ENCODE peak calls at places on chromosomes 11 and 22, in five cellular contexts. One of them, this sample, is unnamed.

GRCh38 chr11:61683961-61684869 is 4.0 kb downstream of the DAGLA start:
- DNase-seq in activated gamma-delta T cell: no peak
- DNase-seq in posterior vena cava: no peak
- DNase-seq in hypothalamus: no peak
- DNase-seq in naive thymus-derived CD8-positive, alpha-beta T cell: peak
- DNase-seq in this sample: peak

GRCh38 chr11:60834742-60835141 is 7.2 kb upstream of the CCDC86 start:
- DNase-seq in posterior vena cava: no peak
- DNase-seq in activated gamma-delta T cell: no peak
- DNase-seq in naive thymus-derived CD8-positive, alpha-beta T cell: no peak
- DNase-seq in hypothalamus: no peak
- DNase-seq in this sample: no peak

GRCh38 chr22:32619614-32620426 is 145.2 kb downstream of the FBXO7 start:
- DNase-seq in activated gamma-delta T cell: no peak
- DNase-seq in naive thymus-derived CD8-positive, alpha-beta T cell: no peak
- DNase-seq in hypothalamus: no peak
- DNase-seq in posterior vena cava: peak
- DNase-seq in this sample: peak

GRCh38 chr11:7657306-7658025 is 15.8 kb downstream of the CYB5R2 start:
- DNase-seq in naive thymus-derived CD8-positive, alpha-beta T cell: no peak
- DNase-seq in activated gamma-delta T cell: no peak
- DNase-seq in posterior vena cava: peak
- DNase-seq in hypothalamus: peak
- DNase-seq in this sample: peak

GRCh38 chr11:15776387-15776786 is 580.0 kb downstream of the SOX6 start:
- DNase-seq in posterior vena cava: no peak
- DNase-seq in activated gamma-delta T cell: no peak
- DNase-seq in naive thymus-derived CD8-positive, alpha-beta T cell: no peak
- DNase-seq in hypothalamus: no peak
- DNase-seq in this sample: no peak

GRCh38 chr11:103183981-103184592 is 74.9 kb downstream of the DYNC2H1 start:
- DNase-seq in hypothalamus: no peak
- DNase-seq in activated gamma-delta T cell: no peak
- DNase-seq in naive thymus-derived CD8-positive, alpha-beta T cell: no peak
- DNase-seq in posterior vena cava: no peak
- DNase-seq in this sample: no peak

GRCh38 chr22:25027552-25027951 is 75.0 kb downstream of the KIAA1671 start:
- DNase-seq in activated gamma-delta T cell: no peak
- DNase-seq in posterior vena cava: no peak
- DNase-seq in naive thymus-derived CD8-positive, alpha-beta T cell: no peak
- DNase-seq in hypothalamus: no peak
- DNase-seq in this sample: no peak

GRCh38 chr11:106391771-106392412 is 314.4 kb downstream of the AASDHPPT start:
- DNase-seq in naive thymus-derived CD8-positive, alpha-beta T cell: no peak
- DNase-seq in hypothalamus: no peak
- DNase-seq in activated gamma-delta T cell: no peak
- DNase-seq in posterior vena cava: no peak
- DNase-seq in this sample: peak

GRCh38 chr22:30301995-30302809 is 12.9 kb upstream of the CASTOR1 start:
- DNase-seq in hypothalamus: no peak
- DNase-seq in activated gamma-delta T cell: no peak
- DNase-seq in naive thymus-derived CD8-positive, alpha-beta T cell: no peak
- DNase-seq in posterior vena cava: peak
- DNase-seq in this sample: peak

GRCh38 chr11:75394086-75394840 is 5.1 kb upstream of the RPS3 start:
- DNase-seq in posterior vena cava: peak
- DNase-seq in naive thymus-derived CD8-positive, alpha-beta T cell: no peak
- DNase-seq in activated gamma-delta T cell: no peak
- DNase-seq in hypothalamus: no peak
- DNase-seq in this sample: no peak

GRCh38 chr11:41039592-41039991 is 419.9 kb downstream of the LRRC4C start:
- DNase-seq in activated gamma-delta T cell: no peak
- DNase-seq in posterior vena cava: no peak
- DNase-seq in hypothalamus: no peak
- DNase-seq in naive thymus-derived CD8-positive, alpha-beta T cell: no peak
- DNase-seq in this sample: peak

GRCh38 chr11:27184458-27185312 is 144.1 kb downstream of the BBOX1 start:
- DNase-seq in posterior vena cava: no peak
- DNase-seq in naive thymus-derived CD8-positive, alpha-beta T cell: no peak
- DNase-seq in hypothalamus: no peak
- DNase-seq in activated gamma-delta T cell: no peak
- DNase-seq in this sample: no peak

GRCh38 chr11:46120711-46121327 is 435 bp downstream of the PHF21A start:
- DNase-seq in hypothalamus: peak
- DNase-seq in activated gamma-delta T cell: no peak
- DNase-seq in posterior vena cava: no peak
- DNase-seq in naive thymus-derived CD8-positive, alpha-beta T cell: no peak
- DNase-seq in this sample: peak

GRCh38 chr11:110373061-110373702 is 56.6 kb upstream of the FDX1 start:
- DNase-seq in posterior vena cava: no peak
- DNase-seq in activated gamma-delta T cell: no peak
- DNase-seq in naive thymus-derived CD8-positive, alpha-beta T cell: no peak
- DNase-seq in hypothalamus: no peak
- DNase-seq in this sample: peak

GRCh38 chr22:29756341-29756740 is 10.5 kb downstream of the ZMAT5 start:
- DNase-seq in activated gamma-delta T cell: no peak
- DNase-seq in posterior vena cava: no peak
- DNase-seq in hypothalamus: no peak
- DNase-seq in naive thymus-derived CD8-positive, alpha-beta T cell: no peak
- DNase-seq in this sample: no peak

GRCh38 chr22:49812838-49813237 is 14.8 kb downstream of the BRD1 start:
- DNase-seq in naive thymus-derived CD8-positive, alpha-beta T cell: no peak
- DNase-seq in posterior vena cava: no peak
- DNase-seq in activated gamma-delta T cell: no peak
- DNase-seq in hypothalamus: no peak
- DNase-seq in this sample: peak

GRCh38 chr22:27391092-27391770 is 410.3 kb downstream of the MN1 start:
- DNase-seq in hypothalamus: no peak
- DNase-seq in naive thymus-derived CD8-positive, alpha-beta T cell: no peak
- DNase-seq in activated gamma-delta T cell: no peak
- DNase-seq in posterior vena cava: peak
- DNase-seq in this sample: no peak

GRCh38 chr11:124899376-124900145 is 1.9 kb upstream of the ROBO4 start:
- DNase-seq in naive thymus-derived CD8-positive, alpha-beta T cell: no peak
- DNase-seq in activated gamma-delta T cell: no peak
- DNase-seq in posterior vena cava: no peak
- DNase-seq in hypothalamus: no peak
- DNase-seq in this sample: peak

GRCh38 chr11:131235328-131236298 is 134.8 kb upstream of the NTM start:
- DNase-seq in activated gamma-delta T cell: no peak
- DNase-seq in posterior vena cava: no peak
- DNase-seq in hypothalamus: no peak
- DNase-seq in naive thymus-derived CD8-positive, alpha-beta T cell: no peak
- DNase-seq in this sample: no peak

GRCh38 chr22:47084226-47084625 is 321.8 kb downstream of the TBC1D22A start:
- DNase-seq in activated gamma-delta T cell: no peak
- DNase-seq in posterior vena cava: no peak
- DNase-seq in hypothalamus: no peak
- DNase-seq in naive thymus-derived CD8-positive, alpha-beta T cell: no peak
- DNase-seq in this sample: no peak

GRCh38 chr11:86800076-86800955 is at the start of gene PRSS23:
- DNase-seq in naive thymus-derived CD8-positive, alpha-beta T cell: no peak
- DNase-seq in activated gamma-delta T cell: peak
- DNase-seq in hypothalamus: peak
- DNase-seq in posterior vena cava: peak
- DNase-seq in this sample: peak

GRCh38 chr22:44735518-44736428 is 16.6 kb upstream of the ARHGAP8 start:
- DNase-seq in activated gamma-delta T cell: peak
- DNase-seq in naive thymus-derived CD8-positive, alpha-beta T cell: peak
- DNase-seq in hypothalamus: peak
- DNase-seq in posterior vena cava: peak
- DNase-seq in this sample: peak

GRCh38 chr11:106503901-106504300 is 426.4 kb downstream of the AASDHPPT start:
- DNase-seq in activated gamma-delta T cell: no peak
- DNase-seq in posterior vena cava: no peak
- DNase-seq in naive thymus-derived CD8-positive, alpha-beta T cell: no peak
- DNase-seq in hypothalamus: no peak
- DNase-seq in this sample: no peak

GRCh38 chr22:38631724-38632123 is 24.5 kb downstream of the FAM227A start:
- DNase-seq in posterior vena cava: no peak
- DNase-seq in hypothalamus: no peak
- DNase-seq in activated gamma-delta T cell: no peak
- DNase-seq in naive thymus-derived CD8-positive, alpha-beta T cell: no peak
- DNase-seq in this sample: no peak

GRCh38 chr11:34512810-34513673 is 552 bp downstream of the ELF5 start:
- DNase-seq in activated gamma-delta T cell: no peak
- DNase-seq in hypothalamus: peak
- DNase-seq in posterior vena cava: no peak
- DNase-seq in naive thymus-derived CD8-positive, alpha-beta T cell: no peak
- DNase-seq in this sample: peak

GRCh38 chr11:123509737-123510578 is 79.9 kb downstream of the GRAMD1B start:
- DNase-seq in naive thymus-derived CD8-positive, alpha-beta T cell: no peak
- DNase-seq in activated gamma-delta T cell: no peak
- DNase-seq in hypothalamus: peak
- DNase-seq in posterior vena cava: no peak
- DNase-seq in this sample: peak

GRCh38 chr11:92552942-92553341 is 328.3 kb downstream of the FAT3 start:
- DNase-seq in naive thymus-derived CD8-positive, alpha-beta T cell: no peak
- DNase-seq in hypothalamus: no peak
- DNase-seq in posterior vena cava: no peak
- DNase-seq in activated gamma-delta T cell: no peak
- DNase-seq in this sample: no peak

GRCh38 chr22:23678133-23678532 is 12.7 kb upstream of the RGL4 start:
- DNase-seq in naive thymus-derived CD8-positive, alpha-beta T cell: no peak
- DNase-seq in activated gamma-delta T cell: no peak
- DNase-seq in posterior vena cava: peak
- DNase-seq in hypothalamus: no peak
- DNase-seq in this sample: no peak

GRCh38 chr11:103924166-103925013 is 112.0 kb upstream of the DDI1 start:
- DNase-seq in hypothalamus: no peak
- DNase-seq in activated gamma-delta T cell: no peak
- DNase-seq in posterior vena cava: no peak
- DNase-seq in naive thymus-derived CD8-positive, alpha-beta T cell: no peak
- DNase-seq in this sample: no peak

GRCh38 chr11:7490535-7490934 is 5.2 kb downstream of the OLFML1 start:
- DNase-seq in activated gamma-delta T cell: no peak
- DNase-seq in naive thymus-derived CD8-positive, alpha-beta T cell: no peak
- DNase-seq in hypothalamus: no peak
- DNase-seq in posterior vena cava: no peak
- DNase-seq in this sample: no peak

This sample was measured in HT1080.